ENCODE peak calls at places on chromosomes 7 and 10, in eight cellular contexts. One of them, this sample, is unnamed.
A peak's percentile ranks its signal among the peaks of the same experiment; 100 is the strongest.

GRCh38 chr7:148261996-148262688 is 328.4 kb upstream of the C7orf33 start:
- DNase-seq in endothelial cell: no peak
- DNase-seq in NCI-H510A: no peak
- DNase-seq in PC-3: no peak
- DNase-seq in activated CD4-positive, alpha-beta T cell treated with anti-CD3 and anti-CD28 coated beads for 1 hour: no peak
- DNase-seq in COLO829: no peak
- DNase-seq in choroid plexus epithelial cell: no peak
- DNase-seq in ovary: peak; percentile 32
- DNase-seq in this sample: no peak

GRCh38 chr10:50991496-50992355 is 82.6 kb upstream of the PRKG1 start:
- DNase-seq in endothelial cell: peak; percentile 22
- DNase-seq in NCI-H510A: no peak
- DNase-seq in PC-3: no peak
- DNase-seq in activated CD4-positive, alpha-beta T cell treated with anti-CD3 and anti-CD28 coated beads for 1 hour: no peak
- DNase-seq in COLO829: no peak
- DNase-seq in choroid plexus epithelial cell: peak; percentile 60
- DNase-seq in ovary: peak; percentile 53
- DNase-seq in this sample: no peak

GRCh38 chr10:72243822-72244437 is 27.9 kb upstream of the ASCC1 start:
- DNase-seq in endothelial cell: no peak
- DNase-seq in NCI-H510A: no peak
- DNase-seq in PC-3: peak; percentile 68
- DNase-seq in activated CD4-positive, alpha-beta T cell treated with anti-CD3 and anti-CD28 coated beads for 1 hour: no peak
- DNase-seq in COLO829: no peak
- DNase-seq in choroid plexus epithelial cell: peak; percentile 98
- DNase-seq in ovary: peak; percentile 77
- DNase-seq in this sample: no peak

GRCh38 chr7:18287482-18287881 is 208.1 kb upstream of the HDAC9 start:
- DNase-seq in endothelial cell: no peak
- DNase-seq in NCI-H510A: no peak
- DNase-seq in PC-3: no peak
- DNase-seq in activated CD4-positive, alpha-beta T cell treated with anti-CD3 and anti-CD28 coated beads for 1 hour: no peak
- DNase-seq in COLO829: no peak
- DNase-seq in choroid plexus epithelial cell: no peak
- DNase-seq in ovary: no peak
- DNase-seq in this sample: no peak

GRCh38 chr10:102101152-102101551 is 19.0 kb downstream of the LDB1 start:
- DNase-seq in endothelial cell: no peak
- DNase-seq in NCI-H510A: no peak
- DNase-seq in PC-3: no peak
- DNase-seq in activated CD4-positive, alpha-beta T cell treated with anti-CD3 and anti-CD28 coated beads for 1 hour: no peak
- DNase-seq in COLO829: no peak
- DNase-seq in choroid plexus epithelial cell: peak; percentile 19
- DNase-seq in ovary: no peak
- DNase-seq in this sample: no peak

GRCh38 chr10:111874586-111874985 is 309.0 kb downstream of the GPAM start:
- DNase-seq in endothelial cell: no peak
- DNase-seq in NCI-H510A: no peak
- DNase-seq in PC-3: no peak
- DNase-seq in activated CD4-positive, alpha-beta T cell treated with anti-CD3 and anti-CD28 coated beads for 1 hour: no peak
- DNase-seq in COLO829: no peak
- DNase-seq in choroid plexus epithelial cell: no peak
- DNase-seq in ovary: no peak
- DNase-seq in this sample: no peak

GRCh38 chr7:74453321-74454011 is at the start of gene GTF2IRD1:
- DNase-seq in endothelial cell: peak; percentile 46
- DNase-seq in NCI-H510A: peak; percentile 62
- DNase-seq in PC-3: peak; percentile 55
- DNase-seq in activated CD4-positive, alpha-beta T cell treated with anti-CD3 and anti-CD28 coated beads for 1 hour: peak; percentile 30
- DNase-seq in COLO829: peak; percentile 73
- DNase-seq in choroid plexus epithelial cell: peak; percentile 74
- DNase-seq in ovary: peak; percentile 83
- DNase-seq in this sample: no peak

GRCh38 chr7:36795451-36796021 is 71.2 kb upstream of the AOAH start:
- DNase-seq in endothelial cell: no peak
- DNase-seq in NCI-H510A: no peak
- DNase-seq in PC-3: peak; percentile 31
- DNase-seq in activated CD4-positive, alpha-beta T cell treated with anti-CD3 and anti-CD28 coated beads for 1 hour: no peak
- DNase-seq in COLO829: no peak
- DNase-seq in choroid plexus epithelial cell: no peak
- DNase-seq in ovary: no peak
- DNase-seq in this sample: no peak

GRCh38 chr10:116599991-116600390 is 9.2 kb downstream of the PNLIPRP1 start:
- DNase-seq in endothelial cell: no peak
- DNase-seq in NCI-H510A: no peak
- DNase-seq in PC-3: no peak
- DNase-seq in activated CD4-positive, alpha-beta T cell treated with anti-CD3 and anti-CD28 coated beads for 1 hour: no peak
- DNase-seq in COLO829: no peak
- DNase-seq in choroid plexus epithelial cell: no peak
- DNase-seq in ovary: no peak
- DNase-seq in this sample: no peak

GRCh38 chr7:47968852-47969774 is 10.3 kb downstream of the HUS1 start:
- DNase-seq in endothelial cell: peak; percentile 84
- DNase-seq in NCI-H510A: no peak
- DNase-seq in PC-3: peak; percentile 69
- DNase-seq in activated CD4-positive, alpha-beta T cell treated with anti-CD3 and anti-CD28 coated beads for 1 hour: no peak
- DNase-seq in COLO829: peak; percentile 87
- DNase-seq in choroid plexus epithelial cell: peak; percentile 86
- DNase-seq in ovary: peak; percentile 48
- DNase-seq in this sample: peak; percentile 48

GRCh38 chr10:132229834-132230556 is 43.2 kb downstream of the DPYSL4 start:
- DNase-seq in endothelial cell: no peak
- DNase-seq in NCI-H510A: no peak
- DNase-seq in PC-3: no peak
- DNase-seq in activated CD4-positive, alpha-beta T cell treated with anti-CD3 and anti-CD28 coated beads for 1 hour: no peak
- DNase-seq in COLO829: no peak
- DNase-seq in choroid plexus epithelial cell: no peak
- DNase-seq in ovary: peak; percentile 35
- DNase-seq in this sample: no peak

GRCh38 chr10:94224656-94225055 is 138.1 kb downstream of the NOC3L start:
- DNase-seq in endothelial cell: no peak
- DNase-seq in NCI-H510A: no peak
- DNase-seq in PC-3: peak; percentile 70
- DNase-seq in activated CD4-positive, alpha-beta T cell treated with anti-CD3 and anti-CD28 coated beads for 1 hour: no peak
- DNase-seq in COLO829: no peak
- DNase-seq in choroid plexus epithelial cell: no peak
- DNase-seq in ovary: no peak
- DNase-seq in this sample: no peak

GRCh38 chr10:95260909-95261552 is 29.8 kb downstream of the PDLIM1 start:
- DNase-seq in endothelial cell: no peak
- DNase-seq in NCI-H510A: no peak
- DNase-seq in PC-3: peak; percentile 46
- DNase-seq in activated CD4-positive, alpha-beta T cell treated with anti-CD3 and anti-CD28 coated beads for 1 hour: no peak
- DNase-seq in COLO829: no peak
- DNase-seq in choroid plexus epithelial cell: peak; percentile 51
- DNase-seq in ovary: no peak
- DNase-seq in this sample: no peak

GRCh38 chr7:100488333-100489095 is 4.8 kb downstream of the NYAP1 start:
- DNase-seq in endothelial cell: no peak
- DNase-seq in NCI-H510A: no peak
- DNase-seq in PC-3: no peak
- DNase-seq in activated CD4-positive, alpha-beta T cell treated with anti-CD3 and anti-CD28 coated beads for 1 hour: no peak
- DNase-seq in COLO829: no peak
- DNase-seq in choroid plexus epithelial cell: no peak
- DNase-seq in ovary: no peak
- DNase-seq in this sample: no peak

GRCh38 chr10:78199759-78200158 is 166.1 kb downstream of the RPS24 start:
- DNase-seq in endothelial cell: no peak
- DNase-seq in NCI-H510A: no peak
- DNase-seq in PC-3: no peak
- DNase-seq in activated CD4-positive, alpha-beta T cell treated with anti-CD3 and anti-CD28 coated beads for 1 hour: no peak
- DNase-seq in COLO829: no peak
- DNase-seq in choroid plexus epithelial cell: no peak
- DNase-seq in ovary: no peak
- DNase-seq in this sample: no peak

GRCh38 chr7:138524259-138524658 is 64.2 kb downstream of the TRIM24 start:
- DNase-seq in endothelial cell: no peak
- DNase-seq in NCI-H510A: no peak
- DNase-seq in PC-3: no peak
- DNase-seq in activated CD4-positive, alpha-beta T cell treated with anti-CD3 and anti-CD28 coated beads for 1 hour: no peak
- DNase-seq in COLO829: no peak
- DNase-seq in choroid plexus epithelial cell: no peak
- DNase-seq in ovary: no peak
- DNase-seq in this sample: no peak

GRCh38 chr7:82156168-82156567 is 287.4 kb downstream of the CACNA2D1 start:
- DNase-seq in endothelial cell: no peak
- DNase-seq in NCI-H510A: no peak
- DNase-seq in PC-3: no peak
- DNase-seq in activated CD4-positive, alpha-beta T cell treated with anti-CD3 and anti-CD28 coated beads for 1 hour: no peak
- DNase-seq in COLO829: no peak
- DNase-seq in choroid plexus epithelial cell: peak; percentile 12
- DNase-seq in ovary: no peak
- DNase-seq in this sample: peak; percentile 21

GRCh38 chr10:76031769-76032441 is 600.5 kb downstream of the LRMDA start:
- DNase-seq in endothelial cell: no peak
- DNase-seq in NCI-H510A: no peak
- DNase-seq in PC-3: no peak
- DNase-seq in activated CD4-positive, alpha-beta T cell treated with anti-CD3 and anti-CD28 coated beads for 1 hour: no peak
- DNase-seq in COLO829: no peak
- DNase-seq in choroid plexus epithelial cell: no peak
- DNase-seq in ovary: no peak
- DNase-seq in this sample: no peak

GRCh38 chr7:105046414-105046813 is 32.4 kb downstream of the KMT2E start:
- DNase-seq in endothelial cell: no peak
- DNase-seq in NCI-H510A: no peak
- DNase-seq in PC-3: peak; percentile 61
- DNase-seq in activated CD4-positive, alpha-beta T cell treated with anti-CD3 and anti-CD28 coated beads for 1 hour: no peak
- DNase-seq in COLO829: no peak
- DNase-seq in choroid plexus epithelial cell: peak; percentile 72
- DNase-seq in ovary: no peak
- DNase-seq in this sample: no peak

GRCh38 chr10:10872035-10872673 is 145.5 kb upstream of the CELF2 start:
- DNase-seq in endothelial cell: peak; percentile 22
- DNase-seq in NCI-H510A: no peak
- DNase-seq in PC-3: no peak
- DNase-seq in activated CD4-positive, alpha-beta T cell treated with anti-CD3 and anti-CD28 coated beads for 1 hour: no peak
- DNase-seq in COLO829: peak; percentile 20
- DNase-seq in choroid plexus epithelial cell: peak; percentile 93
- DNase-seq in ovary: peak; percentile 52
- DNase-seq in this sample: no peak

GRCh38 chr10:59082249-59082648 is 94.2 kb upstream of the PHYHIPL start:
- DNase-seq in endothelial cell: no peak
- DNase-seq in NCI-H510A: no peak
- DNase-seq in PC-3: no peak
- DNase-seq in activated CD4-positive, alpha-beta T cell treated with anti-CD3 and anti-CD28 coated beads for 1 hour: no peak
- DNase-seq in COLO829: no peak
- DNase-seq in choroid plexus epithelial cell: no peak
- DNase-seq in ovary: no peak
- DNase-seq in this sample: no peak

GRCh38 chr7:16098585-16099179 is 322.7 kb downstream of the CRPPA start:
- DNase-seq in endothelial cell: peak; percentile 21
- DNase-seq in NCI-H510A: no peak
- DNase-seq in PC-3: peak; percentile 53
- DNase-seq in activated CD4-positive, alpha-beta T cell treated with anti-CD3 and anti-CD28 coated beads for 1 hour: no peak
- DNase-seq in COLO829: peak; percentile 40
- DNase-seq in choroid plexus epithelial cell: peak; percentile 67
- DNase-seq in ovary: no peak
- DNase-seq in this sample: no peak

GRCh38 chr10:3761111-3761686 is 23.8 kb downstream of the KLF6 start:
- DNase-seq in endothelial cell: no peak
- DNase-seq in NCI-H510A: no peak
- DNase-seq in PC-3: peak; percentile 36
- DNase-seq in activated CD4-positive, alpha-beta T cell treated with anti-CD3 and anti-CD28 coated beads for 1 hour: no peak
- DNase-seq in COLO829: no peak
- DNase-seq in choroid plexus epithelial cell: peak; percentile 37
- DNase-seq in ovary: no peak
- DNase-seq in this sample: no peak

GRCh38 chr7:134954197-134955082 is 31.9 kb upstream of the AGBL3 start:
- DNase-seq in endothelial cell: no peak
- DNase-seq in NCI-H510A: no peak
- DNase-seq in PC-3: peak; percentile 50
- DNase-seq in activated CD4-positive, alpha-beta T cell treated with anti-CD3 and anti-CD28 coated beads for 1 hour: no peak
- DNase-seq in COLO829: peak; percentile 66
- DNase-seq in choroid plexus epithelial cell: peak; percentile 71
- DNase-seq in ovary: no peak
- DNase-seq in this sample: no peak

GRCh38 chr10:5582736-5583135 is 58.0 kb downstream of the CALML3 start:
- DNase-seq in endothelial cell: no peak
- DNase-seq in NCI-H510A: no peak
- DNase-seq in PC-3: no peak
- DNase-seq in activated CD4-positive, alpha-beta T cell treated with anti-CD3 and anti-CD28 coated beads for 1 hour: no peak
- DNase-seq in COLO829: no peak
- DNase-seq in choroid plexus epithelial cell: no peak
- DNase-seq in ovary: no peak
- DNase-seq in this sample: no peak

GRCh38 chr10:75357500-75357899 is 44.1 kb downstream of the ZNF503 start:
- DNase-seq in endothelial cell: no peak
- DNase-seq in NCI-H510A: no peak
- DNase-seq in PC-3: no peak
- DNase-seq in activated CD4-positive, alpha-beta T cell treated with anti-CD3 and anti-CD28 coated beads for 1 hour: no peak
- DNase-seq in COLO829: no peak
- DNase-seq in choroid plexus epithelial cell: no peak
- DNase-seq in ovary: no peak
- DNase-seq in this sample: no peak

GRCh38 chr10:70437721-70438120 is 3.8 kb downstream of the NODAL start:
- DNase-seq in endothelial cell: no peak
- DNase-seq in NCI-H510A: no peak
- DNase-seq in PC-3: no peak
- DNase-seq in activated CD4-positive, alpha-beta T cell treated with anti-CD3 and anti-CD28 coated beads for 1 hour: no peak
- DNase-seq in COLO829: no peak
- DNase-seq in choroid plexus epithelial cell: no peak
- DNase-seq in ovary: no peak
- DNase-seq in this sample: no peak

GRCh38 chr7:41955475-41956243 is 252.8 kb upstream of the INHBA start:
- DNase-seq in endothelial cell: peak; percentile 47
- DNase-seq in NCI-H510A: no peak
- DNase-seq in PC-3: peak; percentile 97
- DNase-seq in activated CD4-positive, alpha-beta T cell treated with anti-CD3 and anti-CD28 coated beads for 1 hour: no peak
- DNase-seq in COLO829: peak; percentile 96
- DNase-seq in choroid plexus epithelial cell: peak; percentile 99
- DNase-seq in ovary: peak; percentile 97
- DNase-seq in this sample: no peak

GRCh38 chr10:113880236-113880635 is 25.8 kb downstream of the NHLRC2 start:
- DNase-seq in endothelial cell: no peak
- DNase-seq in NCI-H510A: no peak
- DNase-seq in PC-3: peak; percentile 11
- DNase-seq in activated CD4-positive, alpha-beta T cell treated with anti-CD3 and anti-CD28 coated beads for 1 hour: no peak
- DNase-seq in COLO829: no peak
- DNase-seq in choroid plexus epithelial cell: peak; percentile 68
- DNase-seq in ovary: no peak
- DNase-seq in this sample: no peak

GRCh38 chr10:96288151-96288621 is 16.0 kb upstream of the DNTT start:
- DNase-seq in endothelial cell: no peak
- DNase-seq in NCI-H510A: no peak
- DNase-seq in PC-3: no peak
- DNase-seq in activated CD4-positive, alpha-beta T cell treated with anti-CD3 and anti-CD28 coated beads for 1 hour: no peak
- DNase-seq in COLO829: no peak
- DNase-seq in choroid plexus epithelial cell: no peak
- DNase-seq in ovary: no peak
- DNase-seq in this sample: no peak

GRCh38 chr10:78964952-78965633 is 103.7 kb upstream of the ZMIZ1 start:
- DNase-seq in endothelial cell: peak; percentile 33
- DNase-seq in NCI-H510A: peak; percentile 60
- DNase-seq in PC-3: peak; percentile 100
- DNase-seq in activated CD4-positive, alpha-beta T cell treated with anti-CD3 and anti-CD28 coated beads for 1 hour: no peak
- DNase-seq in COLO829: peak; percentile 69
- DNase-seq in choroid plexus epithelial cell: peak; percentile 43
- DNase-seq in ovary: no peak
- DNase-seq in this sample: peak; percentile 11

GRCh38 chr7:137874390-137874789 is 27.6 kb upstream of the DGKI start:
- DNase-seq in endothelial cell: no peak
- DNase-seq in NCI-H510A: no peak
- DNase-seq in PC-3: no peak
- DNase-seq in activated CD4-positive, alpha-beta T cell treated with anti-CD3 and anti-CD28 coated beads for 1 hour: no peak
- DNase-seq in COLO829: no peak
- DNase-seq in choroid plexus epithelial cell: peak; percentile 96
- DNase-seq in ovary: no peak
- DNase-seq in this sample: no peak

GRCh38 chr7:100220833-100221718 is 1.3 kb downstream of the PVRIG start:
- DNase-seq in endothelial cell: no peak
- DNase-seq in NCI-H510A: no peak
- DNase-seq in PC-3: no peak
- DNase-seq in activated CD4-positive, alpha-beta T cell treated with anti-CD3 and anti-CD28 coated beads for 1 hour: peak; percentile 71
- DNase-seq in COLO829: no peak
- DNase-seq in choroid plexus epithelial cell: no peak
- DNase-seq in ovary: no peak
- DNase-seq in this sample: no peak